ENCODE peak calls at places on chromosomes 5 and 9, in six cellular contexts. E, X, R, W, A and B are unnamed samples.

GRCh38 chr9:126805546-126806262 is 864 bp downstream of the ZBTB43 start:
- DNase-seq in W (peak; percentile 61), A (peak; percentile 69), X (peak; percentile 57), R (no peak), E (peak; percentile 75), B (no peak)

GRCh38 chr5:56088967-56089829 is 94.4 kb upstream of the IL6ST start:
- DNase-seq in A (peak; percentile 40), E (no peak), X (no peak), W (no peak), R (no peak), B (no peak)

GRCh38 chr5:91408710-91409109 is 25.6 kb upstream of the ARRDC3 start:
- DNase-seq in E (no peak), R (no peak), X (no peak), A (no peak), W (no peak), B (no peak)

GRCh38 chr5:24642022-24642421 is 2.8 kb downstream of the CDH10 start:
- DNase-seq in W (no peak), R (no peak), E (peak; percentile 34), A (peak; percentile 15), X (no peak), B (peak; percentile 11)

GRCh38 chr5:116308391-116308790 is 223.6 kb downstream of the COMMD10 start:
- DNase-seq in X (no peak), W (no peak), R (no peak), A (no peak), E (no peak), B (no peak)

GRCh38 chr9:93308158-93308602 is 124.2 kb downstream of the WNK2 start:
- DNase-seq in A (no peak), W (no peak), X (no peak), E (no peak), R (no peak), B (no peak)

GRCh38 chr5:8907168-8907868 is 638.6 kb downstream of the SEMA5A start:
- DNase-seq in A (no peak), W (no peak), X (no peak), R (no peak), E (no peak), B (no peak)

GRCh38 chr9:37963936-37964739 is 60.2 kb upstream of the SLC25A51 start:
- DNase-seq in X (no peak), E (no peak), R (peak; percentile 59), A (peak; percentile 60), W (no peak), B (peak; percentile 41)

GRCh38 chr9:8366161-8366926 is 566.8 kb upstream of the DMAC1 start:
- DNase-seq in W (no peak), R (no peak), X (no peak), E (no peak), A (no peak), B (no peak)

GRCh38 chr9:114972510-114972909 is 42.1 kb upstream of the TNFSF8 start:
- DNase-seq in R (no peak), W (no peak), X (no peak), A (no peak), E (no peak), B (no peak)

GRCh38 chr5:134171972-134172371 is 4.8 kb downstream of the SKP1 start:
- DNase-seq in W (no peak), A (no peak), R (no peak), E (no peak), X (no peak), B (no peak)

GRCh38 chr9:127140842-127141675 is 18.6 kb upstream of the ANGPTL2 start:
- DNase-seq in W (no peak), R (no peak), E (no peak), A (no peak), X (no peak), B (no peak)

GRCh38 chr9:138049779-138050471 is 172.3 kb downstream of the CACNA1B start:
- DNase-seq in X (no peak), R (no peak), E (no peak), A (no peak), W (no peak), B (no peak)

GRCh38 chr9:91191443-91192378 is 170.0 kb downstream of the AUH start:
- DNase-seq in A (no peak), X (no peak), W (no peak), E (peak; percentile 89), R (no peak), B (no peak)

GRCh38 chr9:133732351-133733073 is 5.6 kb downstream of the SARDH start:
- DNase-seq in X (no peak), W (no peak), R (no peak), E (no peak), A (no peak), B (no peak)

GRCh38 chr5:122121782-122122465 is 7.4 kb upstream of the ZNF474 start:
- DNase-seq in A (no peak), E (no peak), W (no peak), X (no peak), R (no peak), B (no peak)

GRCh38 chr9:7676757-7677156 is 122.8 kb downstream of the DMAC1 start:
- DNase-seq in W (no peak), R (no peak), E (no peak), A (no peak), X (no peak), B (no peak)

GRCh38 chr5:58042933-58043606 is 416.8 kb downstream of the PLK2 start:
- DNase-seq in X (no peak), W (no peak), R (no peak), A (peak; percentile 33), E (no peak), B (no peak)

GRCh38 chr9:38039907-38040682 is 28.9 kb downstream of the SHB start:
- DNase-seq in R (no peak), A (no peak), W (no peak), E (no peak), X (no peak), B (no peak)

GRCh38 chr5:117657591-117657990 is 1083.0 kb upstream of the SEMA6A start:
- DNase-seq in A (no peak), E (no peak), X (no peak), R (no peak), W (no peak), B (no peak)

GRCh38 chr5:32002755-32003154 is 171.4 kb downstream of the GOLPH3 start:
- DNase-seq in E (no peak), R (no peak), A (no peak), W (no peak), X (no peak), B (no peak)

GRCh38 chr5:64074533-64074932 is 91.1 kb upstream of the RNF180 start:
- DNase-seq in A (peak; percentile 1), E (peak; percentile 26), W (no peak), X (no peak), R (no peak), B (no peak)

GRCh38 chr9:91395553-91396470 is 27.8 kb downstream of the NFIL3 start:
- DNase-seq in A (peak; percentile 8), R (no peak), X (no peak), W (no peak), E (peak; percentile 7), B (no peak)

GRCh38 chr9:116594552-116594951 is 92.6 kb upstream of the TRIM32 start:
- DNase-seq in W (no peak), E (no peak), X (no peak), A (no peak), R (no peak), B (no peak)

GRCh38 chr9:138105561-138106505 is 228.3 kb downstream of the CACNA1B start:
- DNase-seq in X (no peak), E (no peak), A (no peak), W (no peak), R (no peak), B (no peak)

GRCh38 chr5:9622891-9623547 is 7.1 kb downstream of the TAS2R1 start:
- DNase-seq in X (no peak), R (no peak), W (no peak), E (no peak), A (no peak), B (no peak)

GRCh38 chr9:86352440-86353106 is 1.6 kb downstream of the TUT7 start:
- DNase-seq in A (no peak), R (no peak), W (no peak), E (peak; percentile 50), X (no peak), B (no peak)

GRCh38 chr9:70601000-70601929 is 186.8 kb upstream of the KLF9 start:
- DNase-seq in X (no peak), A (peak; percentile 40), E (no peak), W (peak; percentile 98), R (peak; percentile 80), B (peak; percentile 30)

GRCh38 chr9:88960632-88961031 is 30.6 kb upstream of the S1PR3 start:
- DNase-seq in R (no peak), X (no peak), W (no peak), E (no peak), A (no peak), B (no peak)
- H3K27ac ChIP-seq in R (no peak overlapping the region), X (no peak overlapping the region), W (no peak overlapping the region), E (no peak overlapping the region), A (no peak overlapping the region), B (no peak overlapping the region)

GRCh38 chr5:95399034-95399433 is 7.9 kb downstream of the FAM81B start:
- DNase-seq in R (no peak), X (no peak), A (no peak), W (no peak), E (no peak), B (no peak)

GRCh38 chr5:95390812-95391492 is at the start of gene FAM81B:
- DNase-seq in W (no peak), E (no peak), R (no peak), A (no peak), X (no peak), B (no peak)

GRCh38 chr5:95392593-95393182 is 1.5 kb downstream of the FAM81B start:
- DNase-seq in R (no peak), E (no peak), X (no peak), W (no peak), A (peak; percentile 52), B (no peak)

GRCh38 chr5:95393279-95393678 is 2.1 kb downstream of the FAM81B start:
- DNase-seq in A (no peak), X (no peak), E (no peak), W (no peak), R (no peak), B (no peak)
- H3K27ac ChIP-seq in A (no peak overlapping the region), X (no peak overlapping the region), E (no peak overlapping the region), W (no peak overlapping the region), R (no peak overlapping the region), B (no peak overlapping the region)

GRCh38 chr9:129075996-129076639 is 4.8 kb upstream of the DOLPP1 start:
- DNase-seq in E (no peak), A (no peak), R (no peak), X (no peak), W (no peak), B (no peak)
- H3K27ac ChIP-seq in E (no peak overlapping the region), A (no peak overlapping the region), R (no peak overlapping the region), X (no peak overlapping the region), W (no peak overlapping the region), B (no peak overlapping the region)

DNA sequence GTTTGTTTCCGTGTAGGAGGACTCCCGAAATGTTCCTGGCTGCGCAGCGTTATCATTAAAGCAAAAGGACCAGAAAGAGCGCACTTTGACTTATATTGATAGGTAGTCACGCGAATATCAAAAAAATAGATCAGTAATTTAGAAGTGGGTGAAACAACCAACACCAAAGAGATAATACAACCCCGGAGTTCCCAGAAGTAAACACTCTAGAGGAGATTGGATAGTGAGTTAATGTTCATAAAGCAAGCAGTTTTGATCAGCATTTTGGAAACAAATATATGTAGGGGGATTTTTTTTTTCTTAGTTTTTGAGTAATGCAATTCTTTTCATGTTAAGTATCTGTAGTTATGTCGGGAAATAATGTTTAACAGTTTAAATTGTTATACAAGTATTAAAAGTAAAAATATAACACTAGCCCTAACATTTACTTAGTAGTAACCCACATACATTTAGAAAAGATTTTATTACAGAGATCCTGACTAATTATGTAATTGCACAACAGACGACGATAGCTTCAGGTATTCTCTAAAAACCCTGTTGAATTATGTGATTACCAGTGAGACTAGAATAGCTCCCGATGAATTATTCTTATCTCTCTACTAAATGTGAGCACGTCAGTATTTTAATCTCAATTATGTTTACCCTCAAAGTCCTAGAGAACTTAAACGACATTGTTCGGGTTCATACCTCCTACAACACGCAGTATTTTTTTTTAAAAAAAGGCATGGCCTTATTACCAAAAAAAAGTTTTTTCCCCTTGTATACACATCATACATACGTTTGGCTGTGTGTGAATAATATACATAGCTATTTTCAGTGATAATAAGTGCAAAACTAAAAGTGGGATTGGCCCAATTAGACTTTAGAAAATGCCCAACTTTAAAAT is 9.4 kb upstream of the NFIB start:
- DNase-seq in R (no peak), A (no peak), W (no peak), E (no peak), X (no peak), B (no peak)
- H3K27ac ChIP-seq in R (peak overlapping the region; percentile 94), A (peak overlapping the region; percentile 92), W (peak overlapping the region; percentile 100), E (peak overlapping the region; percentile 86), X (no peak overlapping the region), B (peak overlapping the region; percentile 92)